ENCODE peak calls at places on chromosomes 6 and 20, in four cellular contexts. O, D, G and Y are unnamed samples.

GRCh38 chr6:27771240-27771639 is 141.0 kb downstream of the OR2B2 start:
- DNase-seq in O (no peak), D (no peak), G (no peak), Y (no peak)

GRCh38 chr6:45126033-45126432 is 202.1 kb upstream of the RUNX2 start:
- DNase-seq in O (no peak), D (no peak), G (no peak), Y (no peak)

GRCh38 chr6:105320766-105321165 is 82.1 kb downstream of the PREP start:
- DNase-seq in O (no peak), D (no peak), G (no peak), Y (no peak)

GRCh38 chr20:39123161-39123560 is 161.0 kb downstream of the DHX35 start:
- DNase-seq in O (no peak), D (no peak), G (no peak), Y (no peak)

GRCh38 chr20:21090112-21090737 is 15.9 kb downstream of the LINC00237 start:
- DNase-seq in O (no peak), D (no peak), G (no peak), Y (no peak)

GRCh38 chr6:40620546-40620945 is 33.4 kb upstream of the LRFN2 start:
- DNase-seq in O (no peak), D (no peak), G (no peak), Y (no peak)

GRCh38 chr6:82862543-82862942 is 203.1 kb downstream of the UBE3D start:
- DNase-seq in O (peak), D (no peak), G (no peak), Y (no peak)

GRCh38 chr6:158218467-158218866 is 50.3 kb downstream of the GTF2H5 start:
- DNase-seq in O (no peak), D (no peak), G (no peak), Y (no peak)

GRCh38 chr6:7153807-7154206 is 46.0 kb downstream of the RREB1 start:
- DNase-seq in O (no peak), D (no peak), G (no peak), Y (no peak)

GRCh38 chr6:44067760-44068139 is 59.5 kb downstream of the MRPL14 start:
- DNase-seq in O (no peak), D (no peak), G (no peak), Y (no peak)

GRCh38 chr20:23061713-23062561 is 12.5 kb upstream of the THBD start:
- DNase-seq in O (no peak), D (no peak), G (no peak), Y (no peak)